ENCODE peak calls at places on chromosomes 4 and X, in five cellular contexts. One of them, this sample, is unnamed.

GRCh38 chr4:33386761-33387160 is 2666.6 kb downstream of the PCDH7 start:
- DNase-seq in A549: no peak
- DNase-seq in GM12878: no peak
- DNase-seq in K562: no peak
- DNase-seq in endothelial cell of umbilical vein: no peak
- DNase-seq in this sample: no peak

GRCh38 chrX:112163916-112164315 is 81.3 kb upstream of the TRPC5 start:
- DNase-seq in endothelial cell of umbilical vein: no peak
- DNase-seq in GM12878: no peak
- DNase-seq in A549: no peak
- DNase-seq in K562: no peak
- DNase-seq in this sample: no peak

GRCh38 chr4:74675673-74676279 is 118.5 kb downstream of the BTC start:
- DNase-seq in K562: peak
- DNase-seq in endothelial cell of umbilical vein: peak
- DNase-seq in GM12878: no peak
- DNase-seq in A549: peak
- DNase-seq in this sample: peak

GRCh38 chr4:122827258-122827887 is 742 bp downstream of the FGF2 start:
- DNase-seq in K562: peak
- DNase-seq in GM12878: peak
- DNase-seq in endothelial cell of umbilical vein: peak
- DNase-seq in A549: peak
- DNase-seq in this sample: no peak

GRCh38 chrX:106585478-106585877 is 26.3 kb upstream of the RADX start:
- DNase-seq in endothelial cell of umbilical vein: no peak
- DNase-seq in A549: no peak
- DNase-seq in GM12878: no peak
- DNase-seq in K562: no peak
- DNase-seq in this sample: no peak

GRCh38 chrX:137547291-137547690 is 18.6 kb upstream of the ZIC3 start:
- DNase-seq in endothelial cell of umbilical vein: no peak
- DNase-seq in K562: no peak
- DNase-seq in GM12878: no peak
- DNase-seq in A549: no peak
- DNase-seq in this sample: no peak

GRCh38 chr4:127732623-127733199 is 2.5 kb downstream of the SLC25A31 start:
- DNase-seq in A549: peak
- DNase-seq in endothelial cell of umbilical vein: peak
- DNase-seq in GM12878: peak
- DNase-seq in K562: peak
- DNase-seq in this sample: peak

GRCh38 chrX:8323356-8323755 is 141.3 kb upstream of the VCX3B start:
- DNase-seq in endothelial cell of umbilical vein: no peak
- DNase-seq in A549: no peak
- DNase-seq in K562: peak
- DNase-seq in GM12878: no peak
- DNase-seq in this sample: no peak

GRCh38 chr4:170400346-170400745 is 310.6 kb upstream of the AADAT start:
- DNase-seq in GM12878: no peak
- DNase-seq in endothelial cell of umbilical vein: no peak
- DNase-seq in K562: no peak
- DNase-seq in A549: no peak
- DNase-seq in this sample: no peak

GRCh38 chr4:163092093-163092492 is 74.6 kb downstream of the NAF1 start:
- DNase-seq in A549: no peak
- DNase-seq in K562: no peak
- DNase-seq in endothelial cell of umbilical vein: no peak
- DNase-seq in GM12878: no peak
- DNase-seq in this sample: no peak

GRCh38 chr4:163091685-163092034 is 75.0 kb downstream of the NAF1 start:
- DNase-seq in K562: no peak
- DNase-seq in GM12878: no peak
- DNase-seq in endothelial cell of umbilical vein: no peak
- DNase-seq in A549: no peak
- DNase-seq in this sample: no peak

GRCh38 chr4:163087805-163088204 is 78.9 kb downstream of the NAF1 start:
- DNase-seq in endothelial cell of umbilical vein: no peak
- DNase-seq in GM12878: no peak
- DNase-seq in A549: no peak
- DNase-seq in K562: no peak
- DNase-seq in this sample: no peak

DNA sequence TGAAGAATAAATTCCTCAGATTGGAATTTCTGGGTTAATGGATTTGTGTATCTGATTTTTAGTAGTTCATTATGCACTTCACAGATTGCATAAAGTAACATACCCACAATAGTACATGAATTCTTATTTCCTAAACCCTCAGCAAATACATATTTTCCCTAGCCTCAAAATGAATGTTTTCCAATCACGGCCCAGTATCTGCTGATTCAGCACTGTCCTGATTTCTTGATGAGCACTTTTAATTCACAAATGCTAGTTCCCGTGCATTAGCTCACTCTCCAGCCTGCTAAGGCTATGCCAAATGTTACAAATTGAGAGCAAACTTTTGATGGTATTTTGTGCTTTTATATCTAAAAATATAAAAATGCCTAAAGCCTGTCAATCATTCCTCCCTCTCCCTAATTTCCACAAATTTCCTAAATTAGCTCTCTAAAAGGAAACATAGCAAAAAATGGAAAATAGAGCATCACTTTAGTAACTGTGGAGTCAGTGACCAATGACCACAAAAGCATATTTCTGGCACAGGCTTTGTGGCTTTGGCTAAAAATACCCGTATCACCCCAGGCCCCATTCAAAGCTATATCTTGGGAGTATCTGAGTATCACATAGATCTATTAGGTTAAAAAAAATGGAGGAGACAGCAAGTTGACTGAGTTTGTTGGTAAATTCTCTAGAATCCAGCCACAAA is 75.5 kb downstream of the NAF1 start:
- DNase-seq in endothelial cell of umbilical vein: no peak
- DNase-seq in K562: no peak
- DNase-seq in A549: no peak
- DNase-seq in GM12878: no peak
- DNase-seq in this sample: no peak
- TF ChIP-seq MAX in endothelial cell of umbilical vein: no peak
- TF ChIP-seq MAX in K562: no peak
- TF ChIP-seq MAX in A549: no peak
- TF ChIP-seq MAX in GM12878: no peak
- TF ChIP-seq MAX in this sample: no peak

GRCh38 chr4:56908206-56909082 is 744 bp downstream of the REST start:
- DNase-seq in A549: peak
- DNase-seq in GM12878: no peak
- DNase-seq in endothelial cell of umbilical vein: peak
- DNase-seq in K562: peak
- DNase-seq in this sample: no peak
- TF ChIP-seq MAX in A549: no peak
- TF ChIP-seq MAX in GM12878: no peak
- TF ChIP-seq MAX in endothelial cell of umbilical vein: no peak
- TF ChIP-seq MAX in K562: peak
- TF ChIP-seq MAX in this sample: no peak

DNA sequence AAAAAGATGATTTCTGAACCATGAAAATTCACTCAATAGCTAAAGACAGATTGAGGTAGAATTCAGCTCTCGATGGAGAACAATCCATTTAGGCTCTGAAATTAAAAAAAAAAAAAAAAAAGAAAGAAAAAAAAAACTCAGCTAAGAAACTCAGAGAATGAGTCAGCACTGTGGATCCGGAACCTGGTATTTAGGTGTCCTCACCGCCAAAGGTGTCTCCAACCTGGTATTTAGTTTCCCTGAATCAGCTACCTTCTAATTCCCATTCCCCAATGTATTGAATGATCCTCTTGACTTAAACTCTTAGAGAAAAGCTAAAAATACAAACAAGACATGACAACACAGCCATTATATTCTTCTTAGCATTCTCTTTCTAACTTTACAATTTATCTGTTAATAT is 150.3 kb upstream of the RASGEF1B start:
- DNase-seq in A549: no peak
- DNase-seq in K562: no peak
- DNase-seq in endothelial cell of umbilical vein: no peak
- DNase-seq in GM12878: no peak
- DNase-seq in this sample: no peak
- TF ChIP-seq MAX in A549: no peak
- TF ChIP-seq MAX in K562: no peak
- TF ChIP-seq MAX in endothelial cell of umbilical vein: no peak
- TF ChIP-seq MAX in GM12878: no peak
- TF ChIP-seq MAX in this sample: no peak

GRCh38 chr4:77201343-77201742 is 44.3 kb downstream of the CCNG2 start:
- DNase-seq in A549: no peak
- DNase-seq in GM12878: no peak
- DNase-seq in endothelial cell of umbilical vein: no peak
- DNase-seq in K562: no peak
- DNase-seq in this sample: no peak
- TF ChIP-seq MAX in A549: no peak
- TF ChIP-seq MAX in GM12878: no peak
- TF ChIP-seq MAX in endothelial cell of umbilical vein: no peak
- TF ChIP-seq MAX in K562: no peak
- TF ChIP-seq MAX in this sample: no peak